ENCODE peak calls at places on chromosomes 2 and 18, in eight cellular contexts. U, S, O, J, M, I, C and Q are unnamed samples.
A peak's percentile ranks its signal among the peaks of the same experiment; 100 is the strongest.

GRCh38 chr2:236547725-236548124 is 21.9 kb upstream of the ACKR3 start:
- DNase-seq in U (no peak), S (no peak), O (peak; percentile 37), J (no peak), M (no peak), I (no peak), C (no peak), Q (no peak)

GRCh38 chr18:43393174-43393573 is 115.9 kb upstream of the SYT4 start:
- DNase-seq in U (no peak), S (peak; percentile 24), O (peak; percentile 5), J (no peak), M (no peak), I (no peak), C (no peak), Q (no peak)

GRCh38 chr2:29000481-29000880 is 19.4 kb downstream of the TOGARAM2 start:
- DNase-seq in U (peak; percentile 84), S (no peak), O (no peak), J (peak; percentile 53), M (peak; percentile 51), I (peak; percentile 61), C (no peak), Q (no peak)

GRCh38 chr2:1701020-1701419 is 43.3 kb downstream of the PXDN start:
- DNase-seq in U (no peak), S (no peak), O (no peak), J (no peak), M (no peak), I (no peak), C (no peak), Q (no peak)

GRCh38 chr2:72024451-72025175 is 123.0 kb downstream of the CYP26B1 start:
- DNase-seq in U (peak; percentile 32), S (no peak), O (no peak), J (no peak), M (no peak), I (peak; percentile 3), C (no peak), Q (no peak)

GRCh38 chr2:168246483-168247340 is 683 bp downstream of the STK39 start:
- DNase-seq in U (peak; percentile 91), S (peak; percentile 79), O (peak; percentile 61), J (peak; percentile 72), M (peak; percentile 84), I (peak; percentile 32), C (no peak), Q (peak; percentile 69)

GRCh38 chr18:21853020-21853419 is 112.4 kb downstream of the MIB1 start:
- DNase-seq in U (no peak), S (no peak), O (peak; percentile 26), J (no peak), M (no peak), I (no peak), C (no peak), Q (peak; percentile 25)

GRCh38 chr18:74722237-74722636 is 124.6 kb downstream of the ZNF407 start:
- DNase-seq in U (no peak), S (no peak), O (peak; percentile 74), J (peak; percentile 73), M (no peak), I (no peak), C (no peak), Q (peak; percentile 72)

GRCh38 chr2:28155627-28156026 is 237.0 kb upstream of the FOSL2 start:
- DNase-seq in U (no peak), S (peak; percentile 50), O (no peak), J (peak; percentile 27), M (no peak), I (no peak), C (no peak), Q (no peak)

GRCh38 chr2:66601624-66602023 is 166.7 kb downstream of the MEIS1 start:
- DNase-seq in U (no peak), S (no peak), O (peak; percentile 58), J (peak; percentile 65), M (no peak), I (no peak), C (no peak), Q (no peak)

GRCh38 chr18:56306793-56307192 is 331.6 kb downstream of the TXNL1 start:
- DNase-seq in U (no peak), S (no peak), O (no peak), J (no peak), M (no peak), I (no peak), C (no peak), Q (no peak)

GRCh38 chr2:236918513-236918912 is 167.2 kb upstream of the COPS8 start:
- DNase-seq in U (no peak), S (no peak), O (no peak), J (no peak), M (no peak), I (no peak), C (no peak), Q (no peak)

GRCh38 chr2:29841386-29842004 is 79.9 kb downstream of the ALK start:
- DNase-seq in U (no peak), S (peak; percentile 55), O (peak; percentile 33), J (peak; percentile 34), M (no peak), I (peak; percentile 13), C (no peak), Q (peak; percentile 56)

GRCh38 chr18:48405108-48405507 is 4.1 kb downstream of the ZBTB7C start:
- DNase-seq in U (no peak), S (no peak), O (peak; percentile 15), J (peak; percentile 73), M (no peak), I (no peak), C (no peak), Q (peak; percentile 43)

GRCh38 chr2:101361519-101361918 is 25.8 kb downstream of the CREG2 start:
- DNase-seq in U (no peak), S (no peak), O (no peak), J (no peak), M (no peak), I (no peak), C (no peak), Q (no peak)

GRCh38 chr2:47300081-47300480 is 102.9 kb upstream of the MSH2 start:
- DNase-seq in U (no peak), S (no peak), O (peak; percentile 66), J (no peak), M (no peak), I (no peak), C (no peak), Q (no peak)

GRCh38 chr2:237744613-237745249 is 53.8 kb upstream of the RBM44 start:
- DNase-seq in U (peak; percentile 85), S (peak; percentile 82), O (peak; percentile 48), J (peak; percentile 59), M (peak; percentile 75), I (peak; percentile 93), C (no peak), Q (peak; percentile 79)

GRCh38 chr2:174026122-174026845 is 61.1 kb upstream of the SP3 start:
- DNase-seq in U (no peak), S (peak; percentile 70), O (peak; percentile 25), J (no peak), M (no peak), I (no peak), C (no peak), Q (peak; percentile 87)

GRCh38 chr2:177314722-177315264 is 50.3 kb upstream of the NFE2L2 start:
- DNase-seq in U (no peak), S (no peak), O (no peak), J (peak; percentile 50), M (no peak), I (no peak), C (no peak), Q (no peak)

GRCh38 chr2:66446178-66446860 is 11.4 kb downstream of the MEIS1 start:
- DNase-seq in U (no peak), S (peak; percentile 28), O (peak; percentile 72), J (peak; percentile 61), M (no peak), I (no peak), C (no peak), Q (peak; percentile 33)

GRCh38 chr2:121185571-121186074 is 99.4 kb downstream of the TFCP2L1 start:
- DNase-seq in U (no peak), S (no peak), O (no peak), J (peak; percentile 57), M (no peak), I (no peak), C (no peak), Q (peak; percentile 47)

GRCh38 chr2:38728694-38729093 is 22.5 kb downstream of the SRSF7 start:
- DNase-seq in U (no peak), S (no peak), O (no peak), J (no peak), M (no peak), I (no peak), C (no peak), Q (no peak)

GRCh38 chr2:207782238-207783030 is 12.7 kb upstream of the FZD5 start:
- DNase-seq in U (no peak), S (peak; percentile 60), O (no peak), J (peak; percentile 43), M (no peak), I (no peak), C (no peak), Q (no peak)

GRCh38 chr2:16508061-16508851 is 157.4 kb downstream of the CYRIA start:
- DNase-seq in U (peak; percentile 73), S (peak; percentile 84), O (peak; percentile 3), J (peak; percentile 63), M (no peak), I (no peak), C (no peak), Q (peak; percentile 10)
- H3K4me3 ChIP-seq in U (peak overlapping the region; percentile 40), S (peak overlapping the region; percentile 45), O (no peak overlapping the region), J (peak overlapping the region; percentile 12), M (no peak overlapping the region), I (no peak overlapping the region), C (peak overlapping the region; percentile 50), Q (no peak overlapping the region)

GRCh38 chr2:149489452-149489851 is 98.1 kb downstream of the MMADHC start:
- DNase-seq in U (no peak), S (no peak), O (no peak), J (no peak), M (no peak), I (no peak), C (no peak), Q (no peak)
- H3K4me3 ChIP-seq in U (no peak overlapping the region), S (no peak overlapping the region), O (no peak overlapping the region), J (no peak overlapping the region), M (no peak overlapping the region), I (no peak overlapping the region), C (no peak overlapping the region), Q (no peak overlapping the region)

GRCh38 chr2:37342636-37343211 is 1.7 kb upstream of the QPCT start:
- DNase-seq in U (no peak), S (no peak), O (no peak), J (no peak), M (no peak), I (no peak), C (no peak), Q (peak; percentile 14)

GRCh38 chr2:37348155-37348554 is 3.7 kb downstream of the QPCT start:
- DNase-seq in U (no peak), S (no peak), O (no peak), J (no peak), M (no peak), I (no peak), C (no peak), Q (no peak)

GRCh38 chr2:37344453-37345361 is at the start of gene QPCT:
- DNase-seq in U (peak; percentile 78), S (no peak), O (peak; percentile 50), J (peak; percentile 23), M (peak; percentile 73), I (peak; percentile 16), C (no peak), Q (no peak)

GRCh38 chr2:37340637-37341036 is 3.8 kb upstream of the QPCT start:
- DNase-seq in U (no peak), S (no peak), O (no peak), J (no peak), M (no peak), I (no peak), C (no peak), Q (no peak)

GRCh38 chr2:37343537-37344434 is 644 bp upstream of the QPCT start:
- DNase-seq in U (no peak), S (peak; percentile 51), O (peak; percentile 59), J (peak; percentile 37), M (no peak), I (no peak), C (peak; percentile 68), Q (peak; percentile 69)
- H3K4me3 ChIP-seq in U (peak overlapping the region; percentile 67), S (no peak overlapping the region), O (peak overlapping the region; percentile 72), J (peak overlapping the region; percentile 47), M (no peak overlapping the region), I (peak overlapping the region; percentile 56), C (peak overlapping the region; percentile 75), Q (peak overlapping the region; percentile 64)

GRCh38 chr2:145022671-145023330 is 502.9 kb upstream of the ZEB2 start:
- DNase-seq in U (no peak), S (no peak), O (peak; percentile 68), J (no peak), M (no peak), I (no peak), C (peak; percentile 78), Q (peak; percentile 89)
- H3K4me3 ChIP-seq in U (no peak overlapping the region), S (no peak overlapping the region), O (no peak overlapping the region), J (no peak overlapping the region), M (no peak overlapping the region), I (no peak overlapping the region), C (no peak overlapping the region), Q (no peak overlapping the region)